ENCODE peak calls at places on chromosomes 5 and 9, in ten cellular contexts. G, D, L, B, R, Q, C, N, I and Z are unnamed samples. For H3K9me3, the result is how much of the 10 kb centered on the place peaks cover.

GRCh38 chr9:92189782-92190535 is 74.7 kb upstream of the SPTLC1 start:
- DNase-seq in G (no peak), D (no peak), L (no peak), B (no peak), R (no peak), Q (no peak), C (no peak), N (peak), I (no peak), Z (no peak)

GRCh38 chr5:95711501-95712346 is 19.4 kb upstream of the RHOBTB3 start:
- DNase-seq in G (no peak), D (no peak), L (no peak), B (no peak), R (no peak), Q (no peak), C (no peak), N (peak), I (no peak), Z (no peak)

GRCh38 chr9:22238809-22239684 is 207.6 kb upstream of the DMRTA1 start:
- DNase-seq in G (no peak), D (peak), L (no peak), B (no peak), R (peak), Q (no peak), C (no peak), N (no peak), I (no peak), Z (no peak)

GRCh38 chr5:171845857-171846785 is 60.5 kb downstream of the SMIM23 start:
- DNase-seq in G (no peak), D (peak), L (peak), B (no peak), R (peak), Q (no peak), C (no peak), N (peak), I (no peak), Z (no peak)

GRCh38 chr5:135887881-135888614 is 7.6 kb downstream of the IL9 start:
- DNase-seq in G (no peak), D (peak), L (no peak), B (no peak), R (peak), Q (no peak), C (no peak), N (peak), I (no peak), Z (peak)

GRCh38 chr9:9299134-9299533 is 1313.7 kb downstream of the PTPRD start:
- DNase-seq in G (no peak), D (no peak), L (no peak), B (no peak), R (no peak), Q (no peak), C (no peak), N (no peak), I (no peak), Z (no peak)

GRCh38 chr5:149049371-149049781 is 13.5 kb downstream of the SH3TC2 start:
- DNase-seq in G (no peak), D (no peak), L (no peak), B (no peak), R (no peak), Q (no peak), C (no peak), N (no peak), I (no peak), Z (no peak)

GRCh38 chr9:79382044-79382443 is 189.7 kb upstream of the TLE4 start:
- DNase-seq in G (no peak), D (no peak), L (no peak), B (no peak), R (no peak), Q (no peak), C (no peak), N (no peak), I (no peak), Z (no peak)

GRCh38 chr5:62149894-62150293 is 156.1 kb upstream of the KIF2A start:
- DNase-seq in G (no peak), D (no peak), L (no peak), B (no peak), R (no peak), Q (no peak), C (no peak), N (no peak), I (no peak), Z (no peak)

GRCh38 chr9:97710356-97711222 is 13.4 kb upstream of the XPA start:
- DNase-seq in G (peak), D (peak), L (peak), B (no peak), R (peak), Q (no peak), C (peak), N (peak), I (peak), Z (no peak)

GRCh38 chr5:3025392-3025791 is 273.9 kb upstream of the IRX2 start:
- DNase-seq in G (no peak), D (no peak), L (no peak), B (no peak), R (no peak), Q (no peak), C (no peak), N (no peak), I (no peak), Z (peak)

GRCh38 chr5:19739691-19740090 is 248.3 kb downstream of the CDH18 start:
- DNase-seq in G (no peak), D (peak), L (no peak), B (no peak), R (no peak), Q (no peak), C (no peak), N (no peak), I (no peak), Z (no peak)

GRCh38 chr9:86585422-86586143 is 231.4 kb upstream of the TUT7 start:
- DNase-seq in G (no peak), D (peak), L (no peak), B (no peak), R (no peak), Q (no peak), C (no peak), N (no peak), I (no peak), Z (no peak)

GRCh38 chr9:95023217-95024003 is 294.1 kb downstream of the FANCC start:
- DNase-seq in G (no peak), D (peak), L (peak), B (no peak), R (peak), Q (no peak), C (no peak), N (no peak), I (no peak), Z (no peak)

GRCh38 chr5:62043289-62044274 is 262.4 kb upstream of the KIF2A start:
- DNase-seq in G (no peak), D (no peak), L (no peak), B (no peak), R (no peak), Q (no peak), C (no peak), N (peak), I (no peak), Z (no peak)

GRCh38 chr5:107576736-107577440 is 93.8 kb downstream of the EFNA5 start:
- DNase-seq in G (no peak), D (no peak), L (no peak), B (no peak), R (no peak), Q (no peak), C (no peak), N (no peak), I (no peak), Z (no peak)

GRCh38 chr5:6873359-6873758 is 160.1 kb downstream of the TENT4A start:
- DNase-seq in G (no peak), D (no peak), L (no peak), B (no peak), R (no peak), Q (no peak), C (no peak), N (no peak), I (no peak), Z (no peak)

GRCh38 chr5:147763791-147764525 is 18.6 kb downstream of the JAKMIP2 start:
- DNase-seq in G (no peak), D (peak), L (no peak), B (no peak), R (no peak), Q (no peak), C (no peak), N (no peak), I (no peak), Z (no peak)

GRCh38 chr9:107488400-107489143 is 997 bp downstream of the KLF4 start:
- DNase-seq in G (no peak), D (peak), L (peak), B (peak), R (peak), Q (peak), C (peak), N (peak), I (peak), Z (peak)

GRCh38 chr5:174692982-174693422 is 31.4 kb upstream of the MSX2 start:
- DNase-seq in G (no peak), D (no peak), L (no peak), B (no peak), R (no peak), Q (no peak), C (no peak), N (peak), I (peak), Z (no peak)

GRCh38 chr9:122562134-122562760 is 9.3 kb downstream of the OR1N2 start:
- DNase-seq in G (no peak), D (no peak), L (no peak), B (no peak), R (no peak), Q (no peak), C (no peak), N (peak), I (no peak), Z (no peak)

GRCh38 chr9:97354637-97355036 is 47.2 kb downstream of the CCDC180 start:
- DNase-seq in G (no peak), D (no peak), L (no peak), B (no peak), R (no peak), Q (no peak), C (no peak), N (no peak), I (no peak), Z (no peak)

GRCh38 chr5:39448504-39449128 is 23.8 kb upstream of the DAB2 start:
- DNase-seq in G (no peak), D (no peak), L (no peak), B (no peak), R (no peak), Q (no peak), C (no peak), N (no peak), I (peak), Z (no peak)

GRCh38 chr5:135481908-135482307 is 29.8 kb upstream of the TIFAB start:
- DNase-seq in G (no peak), D (no peak), L (no peak), B (no peak), R (no peak), Q (no peak), C (no peak), N (no peak), I (no peak), Z (no peak)

GRCh38 chr5:173507171-173507570 is 109.3 kb downstream of the BOD1 start:
- DNase-seq in G (no peak), D (no peak), L (no peak), B (no peak), R (no peak), Q (no peak), C (no peak), N (no peak), I (no peak), Z (no peak)

GRCh38 chr9:121299125-121299466 is 31.1 kb downstream of the GSN start:
- DNase-seq in G (no peak), D (no peak), L (no peak), B (no peak), R (no peak), Q (no peak), C (no peak), N (no peak), I (no peak), Z (no peak)

GRCh38 chr5:119629339-119629738 is at the start of gene FAM170A:
- DNase-seq in G (no peak), D (no peak), L (no peak), B (no peak), R (no peak), Q (no peak), C (no peak), N (no peak), I (no peak), Z (no peak)

GRCh38 chr5:39256472-39256871 is 37.1 kb upstream of the FYB1 start:
- DNase-seq in G (peak), D (peak), L (no peak), B (no peak), R (peak), Q (no peak), C (no peak), N (no peak), I (peak), Z (no peak)

GRCh38 chr9:129399301-129399990 is 221.4 kb upstream of the IER5L start:
- DNase-seq in G (no peak), D (no peak), L (no peak), B (no peak), R (no peak), Q (peak), C (no peak), N (no peak), I (no peak), Z (no peak)

GRCh38 chr9:31089822-31090221 is 1294.6 kb upstream of the ACO1 start:
- DNase-seq in G (no peak), D (no peak), L (no peak), B (no peak), R (no peak), Q (no peak), C (no peak), N (no peak), I (no peak), Z (no peak)

GRCh38 chr9:94164756-94165549 is 80.7 kb downstream of the PTPDC1 start:
- DNase-seq in G (no peak), D (no peak), L (no peak), B (no peak), R (no peak), Q (no peak), C (no peak), N (no peak), I (no peak), Z (no peak)

GRCh38 chr9:87007711-87008360 is 60.5 kb upstream of the GAS1 start:
- DNase-seq in G (no peak), D (peak), L (no peak), B (no peak), R (no peak), Q (no peak), C (no peak), N (no peak), I (no peak), Z (no peak)

GRCh38 chr5:1762121-1762877 is 37.3 kb downstream of the MRPL36 start:
- DNase-seq in G (no peak), D (no peak), L (peak), B (no peak), R (no peak), Q (peak), C (peak), N (peak), I (no peak), Z (no peak)

GRCh38 chr5:177546262-177546741 is 8.1 kb downstream of the FAM193B start:
- DNase-seq in G (no peak), D (peak), L (no peak), B (no peak), R (peak), Q (peak), C (peak), N (no peak), I (no peak), Z (peak)

GRCh38 chr5:116733995-116734716 is 159.5 kb upstream of the SEMA6A start:
- DNase-seq in G (no peak), D (no peak), L (no peak), B (no peak), R (no peak), Q (peak), C (no peak), N (no peak), I (no peak), Z (no peak)

GRCh38 chr9:138049085-138049778 is 171.7 kb downstream of the CACNA1B start:
- DNase-seq in G (no peak), D (no peak), L (peak), B (no peak), R (no peak), Q (no peak), C (no peak), N (no peak), I (no peak), Z (peak)
- H3K9me3 ChIP-seq in G (under half), D (under half), L (under half), B (under half), R (under half), Q (under half), C (under half), N (under half), I (under half), Z (under half)

DNA sequence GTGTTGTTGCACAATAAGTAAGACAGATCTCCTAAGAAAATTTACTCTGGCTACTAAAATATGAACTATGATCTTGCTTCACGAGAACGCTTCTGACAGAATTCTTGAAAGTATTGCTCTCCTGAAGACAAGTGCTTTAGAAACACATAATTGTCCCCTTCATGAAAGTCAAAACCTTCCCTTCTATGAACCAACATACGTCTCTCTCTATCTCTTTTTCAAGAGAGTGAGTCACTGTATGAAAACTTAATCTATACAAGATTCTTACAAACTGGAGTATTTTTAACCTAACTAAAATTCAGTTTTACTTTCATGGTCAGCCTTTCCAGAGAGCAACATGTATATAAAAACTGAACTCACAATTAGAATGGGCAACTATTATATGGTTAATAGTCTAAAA is 688.0 kb upstream of the CTNND2 start:
- DNase-seq in G (no peak), D (no peak), L (no peak), B (no peak), R (no peak), Q (no peak), C (no peak), N (no peak), I (no peak), Z (no peak)
- H3K9me3 ChIP-seq in G (under half), D (under half), L (under half), B (under half), R (under half), Q (under half), C (under half), N (under half), I (under half), Z (under half)

GRCh38 chr9:110254500-110254899 is 1.8 kb downstream of the TXN start:
- DNase-seq in G (no peak), D (no peak), L (no peak), B (no peak), R (no peak), Q (no peak), C (no peak), N (no peak), I (no peak), Z (no peak)
- H3K9me3 ChIP-seq in G (under half), D (under half), L (under half), B (under half), R (under half), Q (under half), C (under half), N (under half), I (under half), Z (under half)

DNA sequence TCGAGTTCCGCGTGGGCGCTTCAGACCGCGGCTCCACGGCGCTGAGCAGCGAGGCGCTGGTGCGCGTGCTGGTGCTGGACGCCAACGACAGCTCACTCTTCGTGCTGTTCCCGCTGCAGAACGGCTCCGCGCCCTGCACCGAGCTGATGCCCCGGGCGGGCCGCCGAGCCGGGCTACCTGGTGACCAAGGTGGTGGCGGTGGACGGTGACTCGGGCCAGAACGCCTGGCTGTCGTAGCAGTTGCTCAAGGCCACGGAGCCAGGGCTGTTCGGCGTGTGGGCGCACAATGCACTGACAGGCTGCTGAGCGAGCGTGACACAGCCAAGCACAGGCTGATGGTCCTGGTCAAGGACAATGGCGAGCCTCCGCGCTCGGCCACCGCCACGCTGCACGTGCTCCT is 3.7 kb upstream of the PCDHB15 start:
- DNase-seq in G (no peak), D (no peak), L (no peak), B (no peak), R (no peak), Q (no peak), C (no peak), N (no peak), I (no peak), Z (no peak)
- H3K9me3 ChIP-seq in G (under half), D (half or more), L (under half), B (under half), R (under half), Q (under half), C (under half), N (under half), I (half or more), Z (half or more)

GRCh38 chr5:63831381-63831780 is 130.9 kb downstream of the HTR1A start:
- DNase-seq in G (no peak), D (no peak), L (no peak), B (no peak), R (no peak), Q (no peak), C (no peak), N (no peak), I (no peak), Z (no peak)
- H3K9me3 ChIP-seq in G (under half), D (under half), L (under half), B (under half), R (under half), Q (under half), C (under half), N (under half), I (under half), Z (under half)

DNA sequence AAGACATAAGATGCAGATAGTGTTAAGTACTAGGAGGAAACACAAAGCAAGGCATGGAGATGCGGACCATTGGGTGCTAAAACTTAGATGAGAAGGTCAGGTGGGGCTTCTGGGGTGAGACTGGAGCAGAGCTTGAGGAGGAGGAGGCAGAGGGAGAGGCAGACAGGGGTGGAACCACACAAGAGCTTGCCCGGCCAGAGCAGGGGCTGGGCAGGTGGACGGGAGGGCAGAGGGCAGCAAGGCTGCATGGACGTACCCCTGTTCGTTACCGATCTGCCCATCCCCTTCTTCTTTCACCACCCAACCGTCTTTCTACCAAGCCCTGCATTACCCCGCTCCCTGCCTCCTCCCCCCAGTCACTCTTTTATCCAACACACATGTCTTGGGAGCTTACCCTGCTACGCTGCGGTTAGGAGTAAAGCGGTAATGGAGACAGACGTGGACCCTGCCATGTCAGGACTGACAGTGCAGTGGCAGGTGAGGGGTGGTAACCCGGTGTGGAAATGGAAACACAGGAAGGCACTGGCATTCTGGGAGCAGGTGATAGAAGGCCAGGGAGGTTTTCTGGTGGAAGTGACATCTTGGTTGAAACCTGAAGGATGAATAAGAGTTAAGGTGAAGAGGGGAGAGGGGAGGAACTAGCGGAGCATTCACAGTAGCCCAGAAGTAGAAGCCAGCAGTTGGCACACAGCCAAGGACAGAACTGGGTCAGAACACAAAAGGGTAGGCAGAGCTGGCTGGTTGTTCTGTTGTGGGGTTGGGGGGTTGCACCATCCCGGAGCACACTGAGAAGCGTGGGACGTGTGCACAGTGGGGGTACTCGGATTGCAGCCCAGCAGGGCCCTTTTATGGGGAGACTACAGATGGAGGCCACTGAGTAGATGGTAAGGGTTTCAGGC is 167.2 kb downstream of the CACNA1B start:
- DNase-seq in G (no peak), D (no peak), L (peak), B (no peak), R (no peak), Q (peak), C (no peak), N (no peak), I (no peak), Z (peak)
- H3K9me3 ChIP-seq in G (under half), D (under half), L (under half), B (under half), R (under half), Q (under half), C (under half), N (under half), I (under half), Z (under half)

GRCh38 chr9:135762921-135763320 is 60.9 kb downstream of the KCNT1 start:
- DNase-seq in G (no peak), D (no peak), L (no peak), B (no peak), R (no peak), Q (no peak), C (no peak), N (no peak), I (no peak), Z (no peak)
- H3K9me3 ChIP-seq in G (under half), D (under half), L (under half), B (under half), R (under half), Q (under half), C (under half), N (under half), I (under half), Z (under half)